ENCODE peak calls at places on chromosome 21, in four cellular contexts. U is GM12878, L is H1, B is HepG2. A is an unnamed sample.

GRCh38 chr21:15449556-15449955 is 280.2 kb upstream of the USP25 start:
- DNase-seq in B (no peak), U (no peak), L (no peak), A (no peak)

GRCh38 chr21:24045775-24046215 is 1561.5 kb downstream of the MRPL39 start:
- DNase-seq in U (no peak), B (no peak), L (peak; percentile 42), A (peak; percentile 15)

GRCh38 chr21:37601915-37602314 is 235.3 kb downstream of the DYRK1A start:
- DNase-seq in L (no peak), U (no peak), B (no peak), A (no peak)

GRCh38 chr21:33362044-33362555 is 37.3 kb downstream of the IFNAR1 start:
- DNase-seq in L (peak; percentile 70), U (no peak), B (no peak), A (peak; percentile 66)

GRCh38 chr21:16422702-16423101 is 692.9 kb downstream of the USP25 start:
- DNase-seq in U (no peak), L (no peak), B (no peak), A (no peak)

GRCh38 chr21:37357691-37358090 is 8.9 kb upstream of the DYRK1A start:
- DNase-seq in U (no peak), L (no peak), B (no peak), A (no peak)

GRCh38 chr21:17903929-17904639 is 84.9 kb upstream of the C21orf91 start:
- DNase-seq in U (no peak), B (no peak), L (no peak), A (no peak)

GRCh38 chr21:19510653-19511052 is 1107.1 kb upstream of the TMPRSS15 start:
- DNase-seq in U (no peak), B (no peak), L (no peak), A (no peak)

GRCh38 chr21:33824156-33824941 is 91.3 kb downstream of the ATP5PO start:
- DNase-seq in L (no peak), B (no peak), U (no peak), A (no peak)

GRCh38 chr21:42423197-42423675 is 19.5 kb downstream of the UBASH3A start:
- DNase-seq in B (no peak), U (peak; percentile 79), L (no peak), A (no peak)
- H3K4me3 ChIP-seq in B (no peak overlapping the region), U (peak overlapping the region; percentile 44), L (no peak overlapping the region), A (no peak overlapping the region)

DNA sequence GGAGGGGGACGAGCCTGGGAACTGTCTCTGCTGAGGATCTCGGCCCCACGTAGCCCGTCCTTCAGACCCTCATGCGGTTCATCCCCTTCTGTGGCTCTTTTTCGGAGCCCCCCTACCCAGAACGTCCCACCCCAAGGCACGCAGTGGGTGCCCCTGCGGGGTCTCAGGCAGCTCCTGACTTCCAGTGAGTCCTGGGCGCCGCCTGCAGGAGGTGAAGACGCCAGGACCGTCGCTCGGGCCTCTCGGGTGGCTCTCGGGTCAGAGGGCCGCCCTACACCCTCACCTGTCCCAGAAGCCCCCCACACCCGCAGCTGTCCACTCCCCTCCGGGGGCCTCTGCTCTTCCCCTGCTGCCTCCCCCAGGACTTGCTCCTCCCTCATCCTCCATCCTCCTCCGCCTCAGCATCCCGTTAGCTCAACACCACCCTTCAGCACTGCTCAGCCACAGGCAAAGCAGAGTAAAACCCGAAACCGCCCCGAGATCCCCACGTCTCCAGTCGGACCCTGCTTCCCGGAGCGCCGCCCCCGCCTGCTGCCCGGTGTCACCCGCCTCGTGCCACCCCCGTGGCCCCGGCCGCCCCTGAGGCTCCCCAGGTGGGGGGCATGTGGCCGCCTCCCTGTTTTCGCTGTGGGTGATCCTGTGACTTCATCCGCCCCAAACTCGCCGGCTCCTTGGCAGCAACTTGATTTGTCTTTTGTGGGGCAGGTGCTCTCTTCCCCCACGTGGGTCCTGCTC is 13.3 kb upstream of the POFUT2 start:
- DNase-seq in U (no peak), L (no peak), B (no peak), A (no peak)
- H3K4me1 ChIP-seq in U (no peaks in the 10 kb centered on the region), L (no peaks in the 10 kb centered on the region), B (peaks cover 33% of the 10 kb centered on the region), A (peaks cover 23% of the 10 kb centered on the region)

GRCh38 chr21:42390696-42391095 is 5.2 kb downstream of the TMPRSS3 start:
- DNase-seq in L (no peak), B (no peak), U (no peak), A (no peak)

GRCh38 chr21:42388740-42389448 is 7.0 kb downstream of the TMPRSS3 start:
- DNase-seq in B (peak; percentile 64), U (no peak), L (no peak), A (no peak)

GRCh38 chr21:42387843-42388242 is 8.0 kb downstream of the TMPRSS3 start:
- DNase-seq in B (no peak), U (no peak), L (no peak), A (no peak)

GRCh38 chr21:42390193-42390592 is 5.7 kb downstream of the TMPRSS3 start:
- DNase-seq in U (no peak), L (no peak), B (no peak), A (no peak)

GRCh38 chr21:42389449-42389835 is 6.4 kb downstream of the TMPRSS3 start:
- DNase-seq in U (no peak), B (peak; percentile 87), L (no peak), A (no peak)
- TF ChIP-seq SUZ12 in U (no peak), B (no peak), L (no peak), A (no peak)

GRCh38 chr21:36260030-36260787 is 59.8 kb upstream of the MORC3 start:
- DNase-seq in U (peak; percentile 53), B (peak; percentile 55), L (no peak), A (peak; percentile 43)

GRCh38 chr21:36261459-36261858 is 58.5 kb upstream of the MORC3 start:
- DNase-seq in B (no peak), U (no peak), L (no peak), A (no peak)

GRCh38 chr21:36257657-36258056 is 62.3 kb upstream of the MORC3 start:
- DNase-seq in U (no peak), L (no peak), B (no peak), A (no peak)

GRCh38 chr21:36263797-36264196 is 56.2 kb upstream of the MORC3 start:
- DNase-seq in B (no peak), U (no peak), L (no peak), A (no peak)

DNA sequence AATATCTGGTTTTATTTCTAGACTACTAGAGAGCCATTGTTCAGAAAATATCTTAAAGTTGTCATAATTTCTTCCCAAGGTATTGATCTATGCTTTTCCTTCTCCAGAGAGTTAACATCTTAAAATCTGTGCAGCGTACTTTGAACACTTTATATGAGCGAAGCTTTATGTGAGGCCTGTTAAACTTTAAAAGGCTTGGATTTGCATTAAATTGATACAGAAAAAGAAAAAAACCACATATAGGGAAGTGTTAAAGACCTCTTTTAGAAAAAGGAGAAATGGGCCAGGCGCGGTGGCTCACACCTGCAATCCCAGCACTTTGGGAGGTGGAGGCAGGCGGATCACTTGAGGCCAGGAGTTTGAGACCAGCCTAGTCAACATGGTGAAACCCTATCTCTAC is 59.2 kb upstream of the MORC3 start:
- DNase-seq in B (no peak), U (no peak), L (no peak), A (no peak)
- H3K4me3 ChIP-seq in B (no peak overlapping the region), U (peak overlapping the region; percentile 59), L (no peak overlapping the region), A (no peak overlapping the region)

GRCh38 chr21:31337991-31338891 is 5.8 kb downstream of the TIAM1 start:
- DNase-seq in B (no peak), U (no peak), L (no peak), A (no peak)
- H3K4me1 ChIP-seq in B (no peaks in the 10 kb centered on the region), U (no peaks in the 10 kb centered on the region), L (peaks cover 5% of the 10 kb centered on the region), A (peaks cover 5% of the 10 kb centered on the region)

GRCh38 chr21:21968810-21969588 is 970.8 kb downstream of the NCAM2 start:
- DNase-seq in B (no peak), L (no peak), U (no peak), A (no peak)

GRCh38 chr21:21963911-21964310 is 965.7 kb downstream of the NCAM2 start:
- DNase-seq in U (no peak), L (no peak), B (no peak), A (no peak)
- TF ChIP-seq SUZ12 in U (no peak), L (no peak), B (no peak), A (no peak)

DNA sequence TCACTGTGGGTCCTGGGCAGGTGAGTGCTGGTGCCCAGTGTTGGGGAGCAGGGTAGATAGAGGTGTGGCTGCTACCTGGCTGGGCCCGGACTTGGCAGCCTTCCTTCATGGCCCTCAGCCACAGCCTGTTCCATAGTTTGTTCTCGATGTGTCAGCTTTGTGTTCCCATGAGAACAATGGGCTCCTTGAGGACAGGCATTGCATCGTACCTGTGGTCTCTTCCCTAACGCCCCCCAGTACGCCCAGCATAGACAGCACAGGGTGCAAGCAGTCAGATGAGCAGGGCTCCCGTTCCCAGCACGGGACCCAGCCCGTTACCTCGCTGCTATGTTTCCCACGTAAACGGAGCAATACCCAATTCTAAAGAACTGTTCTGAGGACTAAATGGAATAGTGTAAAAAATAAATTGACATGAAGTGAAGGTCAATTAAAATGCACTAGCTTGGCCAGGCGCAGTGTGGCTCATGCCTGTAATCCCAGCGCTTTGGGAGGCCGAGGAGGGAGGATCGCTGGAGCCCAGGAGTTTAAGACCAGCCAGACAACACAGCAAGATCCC is 775 bp upstream of the SLX9 start:
- DNase-seq in B (peak; percentile 40), L (no peak), U (no peak), A (no peak)
- H3K4me3 ChIP-seq in B (peak overlapping the region; percentile 95), L (peak overlapping the region; percentile 98), U (peak overlapping the region; percentile 92), A (peak overlapping the region; percentile 91)

GRCh38 chr21:29334717-29335428 is 36.2 kb downstream of the BACH1 start:
- DNase-seq in U (no peak), L (no peak), B (no peak), A (no peak)

GRCh38 chr21:29340228-29340627 is 41.5 kb downstream of the BACH1 start:
- DNase-seq in L (no peak), B (no peak), U (no peak), A (no peak)

GRCh38 chr21:29335720-29336119 is 37.0 kb downstream of the BACH1 start:
- DNase-seq in B (no peak), U (no peak), L (no peak), A (no peak)

GRCh38 chr21:29342394-29342957 is 43.8 kb downstream of the BACH1 start:
- DNase-seq in L (no peak), B (no peak), U (peak; percentile 32), A (no peak)

DNA sequence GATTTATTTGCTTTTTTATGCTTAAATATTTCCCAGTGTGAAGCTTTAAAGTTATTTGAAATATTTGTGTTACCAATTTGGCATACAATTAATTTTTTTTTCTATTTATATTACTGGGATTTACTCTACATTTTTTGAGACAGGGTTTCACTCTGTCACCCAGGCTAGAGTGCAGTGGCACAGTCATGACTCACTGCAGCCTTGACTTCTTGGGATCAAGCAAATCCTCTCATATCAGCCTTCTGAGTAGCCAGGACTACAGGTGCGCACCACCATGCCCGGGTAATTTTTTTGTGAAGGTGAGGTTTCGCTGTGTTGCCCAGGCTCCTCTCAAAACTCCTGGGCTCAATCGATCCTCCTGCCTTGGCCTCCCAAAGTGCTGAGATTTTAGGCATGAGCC is 39.5 kb downstream of the BACH1 start:
- DNase-seq in B (no peak), U (no peak), L (no peak), A (no peak)
- H3K4me1 ChIP-seq in B (no peaks in the 10 kb centered on the region), U (no peaks in the 10 kb centered on the region), L (no peaks in the 10 kb centered on the region), A (no peaks in the 10 kb centered on the region)